ENCODE peak calls at places on chromosome 12, in six cellular contexts. One of them, this sample, is unnamed. For H3F3A and H3K9me3, the result is how much of the 10 kb centered on the place peaks cover.

GRCh38 chr12:65595016-65595560 is 229.2 kb upstream of the HMGA2 start:
- DNase-seq in PC-9: no peak
- DNase-seq in neural progenitor cell: no peak
- DNase-seq in GM23248: no peak
- DNase-seq in SK-N-SH: no peak
- DNase-seq in PC-3: no peak
- DNase-seq in this sample: no peak

GRCh38 chr12:57558864-57559263 is 9.0 kb downstream of the KIF5A start:
- DNase-seq in neural progenitor cell: no peak
- DNase-seq in PC-3: no peak
- DNase-seq in PC-9: no peak
- DNase-seq in SK-N-SH: no peak
- DNase-seq in GM23248: no peak
- DNase-seq in this sample: no peak

GRCh38 chr12:126163984-126164383 is 1098.7 kb downstream of the AACS start:
- DNase-seq in GM23248: no peak
- DNase-seq in PC-3: no peak
- DNase-seq in PC-9: no peak
- DNase-seq in SK-N-SH: no peak
- DNase-seq in neural progenitor cell: no peak
- DNase-seq in this sample: no peak

GRCh38 chr12:93677195-93678064 is at the start of gene CRADD:
- DNase-seq in PC-9: peak
- DNase-seq in neural progenitor cell: peak
- DNase-seq in SK-N-SH: peak
- DNase-seq in GM23248: peak
- DNase-seq in PC-3: peak
- DNase-seq in this sample: peak

GRCh38 chr12:111221296-111222026 is 147.4 kb downstream of the PHETA1 start:
- DNase-seq in PC-9: no peak
- DNase-seq in PC-3: peak
- DNase-seq in GM23248: peak
- DNase-seq in neural progenitor cell: peak
- DNase-seq in SK-N-SH: no peak
- DNase-seq in this sample: no peak

GRCh38 chr12:54932691-54933090 is 51.9 kb downstream of the TESPA1 start:
- DNase-seq in GM23248: peak
- DNase-seq in PC-9: no peak
- DNase-seq in PC-3: peak
- DNase-seq in SK-N-SH: no peak
- DNase-seq in neural progenitor cell: no peak
- DNase-seq in this sample: no peak

GRCh38 chr12:64258576-64258975 is 36.5 kb upstream of the KICS2 start:
- DNase-seq in PC-3: no peak
- DNase-seq in SK-N-SH: no peak
- DNase-seq in neural progenitor cell: no peak
- DNase-seq in GM23248: no peak
- DNase-seq in PC-9: no peak
- DNase-seq in this sample: no peak

GRCh38 chr12:106299193-106299794 is 3.2 kb upstream of the TCP11L2 start:
- DNase-seq in PC-9: no peak
- DNase-seq in neural progenitor cell: no peak
- DNase-seq in PC-3: no peak
- DNase-seq in SK-N-SH: no peak
- DNase-seq in GM23248: peak
- DNase-seq in this sample: no peak

GRCh38 chr12:107495604-107496003 is 190.0 kb upstream of the PWP1 start:
- DNase-seq in PC-9: no peak
- DNase-seq in SK-N-SH: no peak
- DNase-seq in GM23248: no peak
- DNase-seq in PC-3: no peak
- DNase-seq in neural progenitor cell: no peak
- DNase-seq in this sample: no peak

GRCh38 chr12:65923228-65923627 is 98.9 kb downstream of the HMGA2 start:
- DNase-seq in neural progenitor cell: no peak
- DNase-seq in GM23248: no peak
- DNase-seq in SK-N-SH: no peak
- DNase-seq in PC-9: no peak
- DNase-seq in PC-3: no peak
- DNase-seq in this sample: no peak

GRCh38 chr12:13194462-13195110 is 1.9 kb upstream of the EMP1 start:
- DNase-seq in neural progenitor cell: no peak
- DNase-seq in SK-N-SH: peak
- DNase-seq in PC-3: peak
- DNase-seq in GM23248: peak
- DNase-seq in PC-9: peak
- DNase-seq in this sample: no peak

GRCh38 chr12:77372469-77372868 is 307.1 kb upstream of the E2F7 start:
- DNase-seq in PC-9: no peak
- DNase-seq in SK-N-SH: no peak
- DNase-seq in PC-3: no peak
- DNase-seq in neural progenitor cell: no peak
- DNase-seq in GM23248: no peak
- DNase-seq in this sample: no peak

GRCh38 chr12:25958254-25959068 is at the start of gene RASSF8:
- DNase-seq in GM23248: peak
- DNase-seq in PC-3: peak
- DNase-seq in PC-9: peak
- DNase-seq in SK-N-SH: peak
- DNase-seq in neural progenitor cell: peak
- DNase-seq in this sample: peak
- H3F3A ChIP-seq in GM23248: under half
- H3F3A ChIP-seq in PC-3: under half
- H3F3A ChIP-seq in PC-9: under half
- H3F3A ChIP-seq in SK-N-SH: under half
- H3F3A ChIP-seq in neural progenitor cell: under half
- H3F3A ChIP-seq in this sample: under half

GRCh38 chr12:41968661-41969060 is 176.0 kb downstream of the GXYLT1 start:
- DNase-seq in GM23248: no peak
- DNase-seq in PC-3: no peak
- DNase-seq in neural progenitor cell: no peak
- DNase-seq in SK-N-SH: no peak
- DNase-seq in PC-9: no peak
- DNase-seq in this sample: no peak
- H3K4me2 ChIP-seq in GM23248: no peak
- H3K4me2 ChIP-seq in PC-3: peak
- H3K4me2 ChIP-seq in neural progenitor cell: peak
- H3K4me2 ChIP-seq in SK-N-SH: no peak
- H3K4me2 ChIP-seq in PC-9: no peak
- H3K4me2 ChIP-seq in this sample: no peak

DNA sequence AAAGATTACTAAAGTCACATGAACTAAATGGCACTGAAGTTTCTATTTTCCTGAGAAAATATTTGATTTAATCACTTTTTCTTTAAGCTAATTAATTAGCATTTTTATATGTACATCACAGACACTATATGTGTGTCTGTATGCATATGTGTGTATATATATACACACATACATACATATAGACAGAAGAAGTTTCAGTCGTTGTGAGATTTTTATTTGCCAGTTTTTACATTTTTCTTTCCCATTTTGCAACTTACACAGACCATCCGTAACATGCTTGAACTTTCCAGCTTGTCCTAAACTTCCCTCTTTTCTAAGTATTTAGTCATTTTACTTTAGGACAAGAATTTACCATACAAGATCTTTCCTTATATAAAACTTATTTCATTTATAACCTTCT is 299.1 kb downstream of the IPO8 start:
- DNase-seq in SK-N-SH: no peak
- DNase-seq in GM23248: no peak
- DNase-seq in neural progenitor cell: no peak
- DNase-seq in PC-3: no peak
- DNase-seq in PC-9: no peak
- DNase-seq in this sample: no peak
- H3K9me3 ChIP-seq in SK-N-SH: under half
- H3K9me3 ChIP-seq in GM23248: under half
- H3K9me3 ChIP-seq in neural progenitor cell: under half
- H3K9me3 ChIP-seq in PC-3: under half
- H3K9me3 ChIP-seq in PC-9: under half
- H3K9me3 ChIP-seq in this sample: under half

DNA sequence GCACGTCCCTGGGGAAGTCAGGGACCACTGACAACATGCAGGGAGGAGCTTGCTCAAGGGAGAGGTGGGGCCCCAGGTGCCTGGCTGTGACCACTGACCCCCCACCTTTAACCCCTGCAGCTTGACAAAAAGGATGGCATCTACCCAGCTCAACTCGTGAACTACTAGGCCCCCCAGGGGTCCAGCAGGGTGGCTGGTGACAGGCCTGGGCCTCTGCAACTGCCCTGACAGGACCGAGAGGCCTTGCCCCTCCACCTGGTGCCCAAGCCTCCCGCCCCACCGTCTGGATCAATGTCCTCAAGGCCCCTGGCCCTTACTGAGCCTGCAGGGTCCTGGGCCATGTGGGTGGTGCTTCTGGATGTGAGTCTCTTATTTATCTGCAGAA is 26.3 kb downstream of the HIP1R start:
- DNase-seq in GM23248: no peak
- DNase-seq in PC-3: no peak
- DNase-seq in neural progenitor cell: no peak
- DNase-seq in PC-9: no peak
- DNase-seq in SK-N-SH: peak
- DNase-seq in this sample: no peak
- H3F3A ChIP-seq in GM23248: under half
- H3F3A ChIP-seq in PC-3: under half
- H3F3A ChIP-seq in neural progenitor cell: under half
- H3F3A ChIP-seq in PC-9: under half
- H3F3A ChIP-seq in SK-N-SH: under half
- H3F3A ChIP-seq in this sample: under half

DNA sequence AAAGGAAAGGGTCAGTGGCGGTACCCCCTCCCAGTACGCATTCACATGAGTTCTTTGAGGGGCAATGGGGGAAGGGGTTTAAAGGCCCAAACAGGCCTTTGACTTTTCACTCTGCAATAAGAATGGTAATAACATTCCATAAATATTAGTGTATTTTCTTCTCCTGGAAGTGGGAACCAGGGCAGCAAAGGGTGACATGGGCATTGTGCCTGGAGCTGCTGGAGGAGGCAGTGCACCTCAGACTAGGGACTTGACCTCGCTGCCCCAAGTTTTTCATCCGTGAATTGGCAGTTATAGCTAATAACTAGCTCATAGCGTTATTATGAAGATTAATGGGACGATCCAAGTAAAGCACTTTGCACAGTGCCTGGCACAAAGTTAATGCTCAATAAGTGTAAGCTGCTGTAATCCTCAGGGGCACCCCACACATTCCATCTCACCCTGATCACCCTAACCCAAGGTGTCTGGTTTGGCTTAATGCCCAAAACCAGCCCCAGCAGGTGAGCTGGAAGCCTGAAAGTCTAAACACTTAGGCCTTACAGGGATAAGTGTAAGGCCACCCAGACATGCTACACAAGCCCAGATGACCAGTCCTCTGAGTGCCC is 2.8 kb upstream of the KCNH3 start:
- DNase-seq in neural progenitor cell: no peak
- DNase-seq in PC-3: peak
- DNase-seq in SK-N-SH: no peak
- DNase-seq in GM23248: peak
- DNase-seq in PC-9: peak
- DNase-seq in this sample: no peak
- H3K4me2 ChIP-seq in neural progenitor cell: no peak
- H3K4me2 ChIP-seq in PC-3: no peak
- H3K4me2 ChIP-seq in SK-N-SH: no peak
- H3K4me2 ChIP-seq in GM23248: no peak
- H3K4me2 ChIP-seq in PC-9: no peak
- H3K4me2 ChIP-seq in this sample: no peak

GRCh38 chr12:34290191-34290995 is 268.1 kb downstream of the ALG10 start:
- DNase-seq in neural progenitor cell: no peak
- DNase-seq in PC-9: no peak
- DNase-seq in PC-3: no peak
- DNase-seq in SK-N-SH: no peak
- DNase-seq in GM23248: no peak
- DNase-seq in this sample: no peak
- H3K9me3 ChIP-seq in neural progenitor cell: under half
- H3K9me3 ChIP-seq in PC-9: under half
- H3K9me3 ChIP-seq in PC-3: under half
- H3K9me3 ChIP-seq in SK-N-SH: under half
- H3K9me3 ChIP-seq in GM23248: under half
- H3K9me3 ChIP-seq in this sample: under half

GRCh38 chr12:113101751-113102150 is 33.8 kb downstream of the RASAL1 start:
- DNase-seq in SK-N-SH: no peak
- DNase-seq in PC-9: no peak
- DNase-seq in PC-3: no peak
- DNase-seq in GM23248: no peak
- DNase-seq in neural progenitor cell: no peak
- DNase-seq in this sample: no peak
- H3F3A ChIP-seq in SK-N-SH: under half
- H3F3A ChIP-seq in PC-9: under half
- H3F3A ChIP-seq in PC-3: under half
- H3F3A ChIP-seq in GM23248: under half
- H3F3A ChIP-seq in neural progenitor cell: under half
- H3F3A ChIP-seq in this sample: under half

This sample was measured in MM.1S.